ENCODE peak calls at places on chromosomes 11 and 22, in five cellular contexts. K is progenitor cell of endocrine pancreas, L is fibroblast of mammary gland, I is AG10803, E is PC-3. B is an unnamed sample.
A peak's percentile ranks its signal among the peaks of the same experiment; 100 is the strongest.

GRCh38 chr22:48223488-48224190 is 1461.2 kb downstream of the TBC1D22A start:
- DNase-seq in I (no peak), E (no peak), K (no peak), L (no peak), B (no peak)

GRCh38 chr22:24405631-24406321 is 21.6 kb upstream of the ADORA2A start:
- DNase-seq in K (no peak), I (no peak), L (no peak), E (no peak), B (no peak)

GRCh38 chr11:113849713-113850112 is 25.7 kb downstream of the USP28 start:
- DNase-seq in E (no peak), L (no peak), K (no peak), I (no peak), B (no peak)

GRCh38 chr11:64249563-64250405 is 1.5 kb upstream of the PLCB3 start:
- DNase-seq in K (no peak), E (no peak), I (no peak), L (no peak), B (no peak)

GRCh38 chr22:43449205-43449830 is 37.5 kb downstream of the MPPED1 start:
- DNase-seq in I (no peak), E (no peak), L (no peak), K (no peak), B (no peak)

GRCh38 chr11:102564110-102564509 is 33.6 kb upstream of the MMP7 start:
- DNase-seq in I (peak; percentile 45), L (peak; percentile 83), K (no peak), E (peak; percentile 99), B (no peak)

GRCh38 chr11:85076535-85077330 is 550.4 kb downstream of the DLG2 start:
- DNase-seq in I (peak; percentile 49), K (no peak), L (peak; percentile 41), E (peak; percentile 91), B (no peak)

GRCh38 chr11:84558085-84558905 is 1068.8 kb downstream of the DLG2 start:
- DNase-seq in E (peak; percentile 71), I (peak; percentile 61), K (no peak), L (peak; percentile 66), B (no peak)

GRCh38 chr11:117090111-117090706 is 8.0 kb downstream of the SIK3 start:
- DNase-seq in L (no peak), E (peak; percentile 93), K (no peak), I (no peak), B (no peak)

GRCh38 chr11:65417221-65417701 is 5.3 kb upstream of the NEAT1 start:
- DNase-seq in I (peak; percentile 5), E (no peak), K (no peak), L (no peak), B (peak; percentile 54)

GRCh38 chr11:63521896-63522295 is 14.7 kb upstream of the PLAAT4 start:
- DNase-seq in E (peak; percentile 41), I (no peak), L (no peak), K (no peak), B (no peak)

GRCh38 chr11:90349741-90350140 is 126.9 kb upstream of the CHORDC1 start:
- DNase-seq in E (no peak), K (no peak), L (no peak), I (no peak), B (no peak)

GRCh38 chr11:64333556-64333955 is 6.4 kb upstream of the CCDC88B start:
- DNase-seq in I (no peak), K (no peak), L (no peak), E (no peak), B (no peak)

GRCh38 chr11:64963072-64963631 is 8.8 kb downstream of the MAJIN start:
- DNase-seq in L (no peak), I (no peak), K (no peak), E (no peak), B (no peak)

GRCh38 chr11:133163463-133164419 is 368.6 kb downstream of the OPCML start:
- DNase-seq in E (peak; percentile 62), K (no peak), L (peak; percentile 34), I (peak; percentile 57), B (no peak)

GRCh38 chr11:64745219-64745522 is 1.2 kb upstream of the RASGRP2 start:
- DNase-seq in I (no peak), E (no peak), K (no peak), L (no peak), B (peak; percentile 88)

GRCh38 chr11:120854988-120855387 is 168.9 kb upstream of the TBCEL start:
- DNase-seq in L (no peak), K (no peak), E (no peak), I (no peak), B (no peak)

GRCh38 chr11:66464916-66465315 is 1.8 kb upstream of the PELI3 start:
- DNase-seq in I (no peak), L (no peak), E (no peak), K (no peak), B (no peak)

GRCh38 chr22:21923163-21923561 is 29.5 kb downstream of the PPM1F start:
- DNase-seq in K (no peak), L (no peak), E (no peak), I (no peak), B (no peak)

GRCh38 chr11:93903989-93904388 is 53.6 kb upstream of the VSTM5 start:
- DNase-seq in I (no peak), E (peak; percentile 44), L (no peak), K (no peak), B (no peak)

GRCh38 chr11:2797741-2798361 is 87.7 kb downstream of the CDKN1C start:
- DNase-seq in K (peak; percentile 5), E (no peak), L (no peak), I (no peak), B (peak; percentile 7)

GRCh38 chr11:65655570-65656332 is 7.0 kb downstream of the RELA start:
- DNase-seq in L (no peak), I (no peak), K (no peak), E (no peak), B (no peak)

GRCh38 chr11:6900327-6900999 is 8.2 kb upstream of the OR2D2 start:
- DNase-seq in I (no peak), E (peak; percentile 30), K (no peak), L (peak; percentile 8), B (no peak)

GRCh38 chr11:1792461-1792860 is 28.7 kb upstream of the CTSD start:
- DNase-seq in K (no peak), E (no peak), I (no peak), L (no peak), B (no peak)

GRCh38 chr11:112962854-112963367 is 1.7 kb downstream of the NCAM1 start:
- DNase-seq in E (no peak), K (peak; percentile 29), L (no peak), I (peak; percentile 24), B (no peak)

GRCh38 chr22:37970864-37971263 is 13.5 kb downstream of the SOX10 start:
- DNase-seq in L (no peak), E (no peak), I (no peak), K (no peak), B (no peak)

GRCh38 chr11:73894725-73895335 is 18.0 kb downstream of the PAAF1 start:
- DNase-seq in K (no peak), L (peak; percentile 78), I (peak; percentile 43), E (peak; percentile 73), B (no peak)

GRCh38 chr11:17014321-17014773 is at the start of gene PLEKHA7:
- DNase-seq in L (no peak), I (no peak), E (peak; percentile 7), K (peak; percentile 59), B (no peak)

GRCh38 chr11:48172818-48173609 is 43.6 kb upstream of the OR4B1 start:
- DNase-seq in E (peak; percentile 74), K (peak; percentile 65), L (peak; percentile 61), I (peak; percentile 69), B (peak; percentile 37)

GRCh38 chr11:131038597-131038996 is 122.3 kb upstream of the SNX19 start:
- DNase-seq in L (peak; percentile 28), K (no peak), E (peak; percentile 79), I (no peak), B (no peak)

GRCh38 chr11:1048375-1049070 is 12.0 kb upstream of the MUC6 start:
- DNase-seq in K (no peak), I (no peak), E (no peak), L (no peak), B (no peak)

GRCh38 chr11:61873588-61874459 is 17.5 kb downstream of the FADS3 start:
- DNase-seq in K (no peak), I (no peak), L (no peak), E (no peak), B (no peak)

DNA sequence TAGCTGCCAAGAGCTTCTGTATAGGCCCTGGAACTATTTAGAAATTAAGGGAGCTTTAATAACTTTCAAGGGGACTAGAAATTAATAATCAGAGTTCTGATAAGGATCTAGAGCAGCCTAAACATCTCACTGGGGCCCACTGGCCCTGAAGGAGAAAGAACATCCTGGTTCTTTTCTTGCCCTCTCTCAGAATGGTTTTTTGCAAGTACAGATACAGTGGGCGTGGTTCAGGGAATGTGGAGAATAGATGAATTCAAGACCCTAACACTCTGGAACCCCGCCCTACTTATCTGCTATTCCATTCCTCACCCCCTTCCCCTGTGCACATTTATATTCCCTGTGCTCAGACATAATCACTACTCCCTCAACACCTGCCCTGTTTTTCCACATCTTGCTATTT is 90.2 kb downstream of the PARVA start:
- DNase-seq in K (no peak), E (no peak), I (no peak), L (no peak), B (no peak)
- TF ChIP-seq CTCF in K (no peak), E (no peak), I (no peak), L (no peak), B (no peak)

DNA sequence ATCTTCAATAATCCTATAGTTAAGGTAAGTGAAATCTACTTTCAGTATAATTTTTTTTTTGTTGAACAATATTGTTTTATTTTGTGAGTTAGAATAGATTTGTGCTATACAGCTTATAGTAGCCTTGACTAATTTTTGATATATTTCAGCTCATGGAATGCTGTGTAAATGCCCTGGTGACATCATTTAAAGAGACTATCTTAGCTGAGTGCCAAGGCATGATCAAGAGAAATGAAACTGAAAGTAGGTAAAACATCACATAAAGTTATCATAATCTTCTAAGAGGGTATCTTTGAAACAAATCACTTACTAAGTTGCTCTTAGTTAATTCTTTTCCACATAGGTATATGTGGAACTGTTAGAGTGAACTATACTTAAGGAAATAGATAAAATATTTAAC is 51.4 kb upstream of the ACAT1 start:
- DNase-seq in E (no peak), L (peak; percentile 68), K (no peak), I (peak; percentile 59), B (no peak)
- TF ChIP-seq CTCF in E (no peak), L (no peak), K (no peak), I (no peak), B (no peak)

GRCh38 chr11:77611921-77612320 is 22.2 kb downstream of the AQP11 start:
- DNase-seq in L (no peak), E (no peak), K (no peak), I (peak; percentile 46), B (no peak)

GRCh38 chr11:77604281-77604680 is 14.5 kb downstream of the AQP11 start:
- DNase-seq in K (no peak), E (no peak), L (no peak), I (no peak), B (no peak)

DNA sequence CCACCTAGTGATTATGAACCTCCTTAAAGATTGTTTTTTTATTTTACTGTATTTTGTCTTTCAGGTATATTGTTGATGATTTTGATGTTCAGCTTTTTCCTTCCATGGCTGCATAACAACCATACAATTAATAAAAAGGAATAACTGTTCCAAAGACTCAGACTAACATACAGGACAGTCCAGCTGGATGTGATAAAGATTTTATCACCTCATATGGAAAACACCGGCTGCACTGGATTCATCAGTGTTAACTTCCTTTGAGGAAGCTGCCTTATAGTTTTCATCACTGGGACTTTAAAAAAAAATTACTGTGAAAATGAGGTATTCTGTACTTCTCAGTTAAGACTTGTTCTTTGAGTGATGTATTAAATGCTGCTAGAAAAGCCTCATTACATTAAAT is 19.5 kb downstream of the AQP11 start:
- DNase-seq in L (no peak), K (no peak), E (no peak), I (no peak), B (no peak)
- TF ChIP-seq CTCF in L (no peak), K (no peak), E (no peak), I (no peak), B (no peak)

GRCh38 chr22:17836977-17837742 is 62.9 kb upstream of the BID start:
- DNase-seq in L (no peak), E (no peak), I (no peak), K (no peak), B (no peak)
- TF ChIP-seq CTCF in L (no peak), E (no peak), I (no peak), K (no peak), B (no peak)

B was measured in activated B cell treated with CpG ODN at 0.5 μM for 24 hours.